ENCODE peak calls at places on chromosomes 4 and X, in four cellular contexts. N, K, E and C are unnamed samples.

GRCh38 chrX:5646818-5647217 is 581.8 kb downstream of the NLGN4X start:
- DNase-seq in N (peak), K (no peak), E (no peak), C (no peak)

GRCh38 chr4:134777626-134778025 is 576.0 kb upstream of the PABPC4L start:
- DNase-seq in E (peak), N (no peak), K (no peak), C (no peak)

GRCh38 chr4:99574530-99575314 is at the start of gene MTTP:
- DNase-seq in E (no peak), K (no peak), N (no peak), C (no peak)

GRCh38 chr4:87732033-87732770 is 67.2 kb upstream of the IBSP start:
- DNase-seq in K (no peak), N (no peak), E (peak), C (no peak)

GRCh38 chr4:102174800-102175199 is 170.5 kb downstream of the SLC39A8 start:
- DNase-seq in K (no peak), N (no peak), E (peak), C (no peak)

GRCh38 chrX:70353524-70353923 is 63.6 kb downstream of the KIF4A start:
- DNase-seq in E (no peak), K (no peak), N (no peak), C (no peak)

GRCh38 chrX:10505726-10506125 is 114.7 kb downstream of the MID1 start:
- DNase-seq in K (no peak), N (no peak), E (no peak), C (no peak)

GRCh38 chrX:50613846-50614245 is 143.2 kb upstream of the DGKK start:
- DNase-seq in E (no peak), N (no peak), K (no peak), C (no peak)

GRCh38 chr4:83605744-83606172 is 69.8 kb downstream of the GPAT3 start:
- DNase-seq in E (no peak), N (no peak), K (no peak), C (no peak)

GRCh38 chr4:79338148-79338547 is 12.3 kb upstream of the NAA11 start:
- DNase-seq in K (no peak), N (no peak), E (no peak), C (no peak)

GRCh38 chrX:132483523-132483922 is 5.3 kb downstream of the MBNL3 start:
- DNase-seq in N (no peak), K (no peak), E (no peak), C (no peak)

GRCh38 chr4:4440333-4441061 is 53.6 kb downstream of the NSG1 start:
- DNase-seq in E (no peak), K (no peak), N (no peak), C (no peak)

GRCh38 chrX:38968817-38969216 is 167.6 kb downstream of the MID1IP1 start:
- DNase-seq in K (no peak), N (peak), E (no peak), C (no peak)

GRCh38 chr4:127155121-127155520 is 477.6 kb upstream of the INTU start:
- DNase-seq in N (no peak), K (no peak), E (no peak), C (no peak)

GRCh38 chrX:107714196-107714811 is 61.3 kb downstream of the TSC22D3 start:
- DNase-seq in N (no peak), E (no peak), K (no peak), C (peak)

GRCh38 chr4:148300877-148301276 is 141.3 kb downstream of the NR3C2 start:
- DNase-seq in E (no peak), N (no peak), K (no peak), C (no peak)